ENCODE peak calls at places on chromosomes 11 and 22, in seven cellular contexts. P is cardiac muscle cell, O is breast epithelium, H is colonic mucosa, I is astrocyte of the cerebellum, Z is uterus, Q is tibial nerve. U is an unnamed sample.

GRCh38 chr22:39364646-39365405 is 15.0 kb downstream of the SYNGR1 start:
- DNase-seq in Q (no peak), P (no peak), H (no peak), Z (no peak), I (no peak), O (no peak), U (no peak)

GRCh38 chr11:74923125-74923524 is 25.8 kb downstream of the XRRA1 start:
- DNase-seq in P (no peak), Z (no peak), I (no peak), O (no peak), H (no peak), Q (no peak), U (no peak)

GRCh38 chr22:44352378-44353062 is 39.8 kb upstream of the SHISAL1 start:
- DNase-seq in Q (no peak), O (no peak), H (no peak), P (no peak), I (no peak), Z (no peak), U (no peak)

GRCh38 chr11:86795962-86796361 is 4.4 kb upstream of the PRSS23 start:
- DNase-seq in O (no peak), H (no peak), Z (no peak), P (no peak), I (no peak), Q (no peak), U (no peak)

GRCh38 chr11:62245271-62245753 is 3.3 kb downstream of the SCGB1D2 start:
- DNase-seq in O (no peak), H (peak), Q (no peak), Z (no peak), P (peak), I (peak), U (no peak)

GRCh38 chr11:87141980-87142514 is 104.3 kb downstream of the TMEM135 start:
- DNase-seq in H (no peak), I (no peak), O (no peak), Z (no peak), Q (no peak), P (no peak), U (no peak)

GRCh38 chr11:118560806-118561205 is 4.9 kb downstream of the IFT46 start:
- DNase-seq in I (no peak), P (no peak), Z (no peak), H (no peak), Q (no peak), O (no peak), U (no peak)

GRCh38 chr11:61888043-61888442 is 3.3 kb downstream of the FADS3 start:
- DNase-seq in O (peak), H (no peak), Q (peak), P (no peak), I (peak), Z (peak), U (peak)

GRCh38 chr11:16945671-16946469 is 68.3 kb downstream of the PLEKHA7 start:
- DNase-seq in Z (no peak), Q (peak), I (peak), H (peak), P (peak), O (peak), U (peak)

GRCh38 chr22:22099833-22100812 is 117.5 kb upstream of the TOP3B start:
- DNase-seq in H (no peak), Z (no peak), Q (no peak), O (no peak), P (no peak), I (no peak), U (no peak)

GRCh38 chr11:124678416-124678815 is 4.7 kb downstream of the SPA17 start:
- DNase-seq in O (no peak), I (no peak), H (no peak), P (no peak), Z (no peak), Q (no peak), U (no peak)

GRCh38 chr11:6991227-6991626 is 28.9 kb downstream of the ZNF214 start:
- DNase-seq in I (no peak), H (no peak), Q (no peak), Z (no peak), O (no peak), P (no peak), U (no peak)

GRCh38 chr11:66007201-66007634 is 4.6 kb upstream of the CST6 start:
- DNase-seq in H (no peak), Q (no peak), O (no peak), P (no peak), I (no peak), Z (no peak), U (no peak)

GRCh38 chr11:120126543-120126942 is 11.4 kb downstream of the TRIM29 start:
- DNase-seq in Q (no peak), Z (no peak), P (no peak), H (no peak), I (no peak), O (no peak), U (no peak)

GRCh38 chr11:122091850-122092249 is 24.2 kb downstream of the BLID start:
- DNase-seq in H (no peak), P (no peak), Z (no peak), O (no peak), I (no peak), Q (no peak), U (no peak)

GRCh38 chr11:44006882-44007495 is 40.8 kb upstream of the ACCSL start:
- DNase-seq in H (peak), O (no peak), Q (no peak), I (no peak), Z (peak), P (peak), U (no peak)

GRCh38 chr22:30421695-30422480 is 3.7 kb upstream of the MTFP1 start:
- DNase-seq in P (no peak), Q (no peak), Z (no peak), I (no peak), O (no peak), H (peak), U (no peak)

GRCh38 chr11:134045799-134046635 is 22.9 kb upstream of the JAM3 start:
- DNase-seq in P (peak), H (no peak), O (no peak), Z (no peak), I (no peak), Q (no peak), U (no peak)

GRCh38 chr11:20057055-20057943 is 103.0 kb downstream of the DBX1 start:
- DNase-seq in H (no peak), Z (no peak), Q (no peak), P (no peak), O (no peak), I (no peak), U (no peak)

GRCh38 chr11:134120921-134121526 is 52.2 kb downstream of the JAM3 start:
- DNase-seq in O (peak), H (no peak), Q (peak), Z (peak), P (no peak), I (no peak), U (no peak)

GRCh38 chr22:43226368-43226979 is 39.5 kb upstream of the TTLL12 start:
- DNase-seq in Z (no peak), Q (no peak), P (peak), H (no peak), O (no peak), I (no peak), U (no peak)

GRCh38 chr11:2265396-2265795 is 5.0 kb downstream of the ASCL2 start:
- DNase-seq in Z (no peak), P (no peak), Q (no peak), I (no peak), H (peak), O (peak), U (no peak)

GRCh38 chr22:26541167-26541819 is 29.0 kb upstream of the TFIP11 start:
- DNase-seq in Q (no peak), O (no peak), Z (no peak), I (no peak), P (no peak), H (no peak), U (no peak)

GRCh38 chr22:49826603-49827306 is 918 bp downstream of the BRD1 start:
- DNase-seq in Z (peak), P (peak), I (no peak), Q (peak), O (peak), H (peak), U (no peak)

GRCh38 chr11:94895971-94896370 is 77.4 kb downstream of the CWC15 start:
- DNase-seq in Q (no peak), H (no peak), O (no peak), I (peak), Z (no peak), P (no peak), U (peak)

GRCh38 chr11:27233654-27234042 is 129.4 kb downstream of the CCDC34 start:
- DNase-seq in Z (no peak), Q (no peak), H (no peak), O (no peak), I (no peak), P (no peak), U (no peak)
- H3K4me3 ChIP-seq in Z (no peak), Q (no peak), H (no peak), O (no peak), I (peak), P (no peak), U (no peak)

GRCh38 chr11:71934213-71934612 is 5.4 kb downstream of the RNF121 start:
- DNase-seq in H (no peak), O (no peak), P (no peak), Q (no peak), Z (no peak), I (no peak), U (no peak)
- H3K4me3 ChIP-seq in H (no peak), O (no peak), P (no peak), Q (no peak), Z (no peak), I (no peak), U (no peak)

DNA sequence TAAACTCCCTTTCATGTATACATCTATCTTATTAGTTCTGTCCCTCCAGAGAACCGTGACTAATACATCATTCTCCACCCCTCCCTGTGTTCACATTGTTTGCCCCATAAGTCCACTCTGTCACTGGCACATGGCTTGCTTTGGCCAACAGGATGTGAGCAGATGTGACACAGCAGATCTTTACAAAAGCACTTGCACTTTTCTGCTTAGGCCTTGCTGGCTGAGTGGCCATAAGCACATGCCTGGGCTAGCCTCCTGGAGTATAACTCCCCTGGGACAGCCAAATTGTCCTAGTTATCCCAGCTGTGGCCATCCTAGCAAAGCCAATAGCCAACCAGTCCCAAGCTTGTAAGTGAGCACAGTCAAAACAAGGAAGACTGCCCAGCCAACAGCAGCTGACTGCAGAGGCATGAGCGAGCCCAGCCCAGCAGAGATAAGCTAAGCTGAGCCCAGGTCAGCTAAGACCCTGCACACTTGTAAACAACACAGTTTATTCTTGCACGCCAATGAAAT is 9.7 kb upstream of the RCN1 start:
- DNase-seq in P (no peak), H (no peak), O (no peak), Z (no peak), I (no peak), Q (no peak), U (peak)
- H3K4me3 ChIP-seq in P (no peak), H (no peak), O (no peak), Z (no peak), I (no peak), Q (no peak), U (no peak)

GRCh38 chr11:85661972-85662664 is 2.8 kb downstream of the CREBZF start:
- DNase-seq in O (no peak), P (no peak), I (no peak), H (no peak), Z (no peak), Q (no peak), U (no peak)
- H3K4me3 ChIP-seq in O (peak), P (peak), I (peak), H (peak), Z (peak), Q (no peak), U (peak)

GRCh38 chr11:93849751-93850584 is 450 bp downstream of the VSTM5 start:
- DNase-seq in Q (no peak), O (no peak), Z (peak), I (no peak), P (peak), H (peak), U (peak)
- H3K4me3 ChIP-seq in Q (peak), O (peak), Z (peak), I (peak), P (peak), H (peak), U (peak)

DNA sequence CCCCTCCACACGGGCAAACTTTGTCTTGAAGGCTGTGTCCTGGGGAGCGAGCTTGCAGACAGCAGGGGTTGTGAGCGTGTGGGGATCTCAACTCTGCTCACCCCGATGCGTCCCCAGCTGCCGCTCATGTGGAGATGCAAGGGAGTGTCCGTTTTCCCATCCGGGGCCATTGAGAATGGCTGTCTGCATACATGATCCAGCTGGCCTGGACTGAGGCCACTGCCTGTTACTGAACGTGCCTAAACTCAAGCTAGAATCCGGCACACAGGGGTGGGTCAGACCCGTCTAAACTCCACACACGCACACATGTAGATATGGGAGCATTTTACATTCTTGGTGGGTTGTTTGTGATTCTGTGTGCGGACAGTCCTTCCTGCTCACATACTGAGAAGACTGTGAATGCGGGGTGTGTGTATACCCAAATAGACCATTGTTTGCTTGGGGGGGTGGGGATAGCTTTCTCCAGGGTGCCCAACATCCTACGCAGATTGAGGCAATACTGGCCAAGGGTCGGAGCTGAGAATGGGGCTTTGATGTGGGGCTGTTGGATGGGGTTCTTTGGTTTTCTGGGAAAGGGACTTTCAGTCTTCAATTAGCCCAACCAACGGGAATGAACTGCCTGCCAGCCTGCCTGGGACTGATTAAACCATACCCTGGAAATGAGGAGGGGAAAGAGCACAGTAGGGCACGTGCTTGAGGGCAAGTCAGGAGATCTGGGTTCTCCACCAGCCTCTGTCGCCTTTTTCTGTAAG is 60.4 kb downstream of the ST3GAL4 start:
- DNase-seq in H (peak), O (no peak), Q (peak), I (no peak), Z (peak), P (no peak), U (no peak)
- H3K4me3 ChIP-seq in H (no peak), O (peak), Q (peak), I (no peak), Z (peak), P (no peak), U (no peak)